ENCODE peak calls at places on chromosome 16, in eight cellular contexts. S, Y, H, E, U, F, M and K are unnamed samples.

GRCh38 chr16:75024182-75024581 is 25.4 kb downstream of the ZNRF1 start:
- DNase-seq in S (no peak), Y (no peak), H (no peak), E (no peak), U (no peak), F (no peak), M (no peak), K (no peak)

GRCh38 chr16:3999890-4000325 is 116.3 kb downstream of the ADCY9 start:
- DNase-seq in S (no peak), Y (no peak), H (no peak), E (no peak), U (no peak), F (no peak), M (no peak), K (peak; percentile 67)

GRCh38 chr16:4086153-4086552 is 30.1 kb downstream of the ADCY9 start:
- DNase-seq in S (no peak), Y (no peak), H (no peak), E (no peak), U (no peak), F (peak; percentile 68), M (no peak), K (no peak)

GRCh38 chr16:31696968-31697743 is 169.5 kb downstream of the AHSP start:
- DNase-seq in S (peak; percentile 44), Y (peak; percentile 66), H (peak; percentile 16), E (no peak), U (no peak), F (no peak), M (no peak), K (peak; percentile 66)

GRCh38 chr16:80778707-80779106 is 25.7 kb downstream of the CDYL2 start:
- DNase-seq in S (no peak), Y (no peak), H (no peak), E (no peak), U (no peak), F (no peak), M (no peak), K (no peak)

GRCh38 chr16:76741623-76742022 is 449.4 kb upstream of the MON1B start:
- DNase-seq in S (no peak), Y (no peak), H (no peak), E (no peak), U (no peak), F (no peak), M (no peak), K (no peak)

GRCh38 chr16:30548392-30549255 is 9.6 kb downstream of the ZNF764 start:
- DNase-seq in S (no peak), Y (no peak), H (no peak), E (no peak), U (no peak), F (no peak), M (no peak), K (no peak)

GRCh38 chr16:22320572-22321339 is 23.5 kb downstream of the POLR3E start:
- DNase-seq in S (no peak), Y (no peak), H (no peak), E (no peak), U (no peak), F (no peak), M (no peak), K (no peak)

GRCh38 chr16:67404740-67405226 is 11.5 kb upstream of the TPPP3 start:
- DNase-seq in S (no peak), Y (peak; percentile 100), H (peak; percentile 95), E (no peak), U (no peak), F (no peak), M (no peak), K (no peak)

GRCh38 chr16:73000020-73000906 is 47.7 kb downstream of the ZFHX3 start:
- DNase-seq in S (no peak), Y (peak; percentile 35), H (no peak), E (no peak), U (no peak), F (no peak), M (no peak), K (peak; percentile 39)

GRCh38 chr16:50778284-50779163 is 36.6 kb downstream of the CYLD start:
- DNase-seq in S (no peak), Y (no peak), H (no peak), E (no peak), U (no peak), F (no peak), M (no peak), K (no peak)

GRCh38 chr16:50781043-50781442 is 39.2 kb downstream of the CYLD start:
- DNase-seq in S (no peak), Y (peak; percentile 27), H (no peak), E (no peak), U (no peak), F (no peak), M (no peak), K (no peak)

GRCh38 chr16:50776042-50776441 is 34.2 kb downstream of the CYLD start:
- DNase-seq in S (no peak), Y (no peak), H (peak; percentile 12), E (no peak), U (no peak), F (no peak), M (no peak), K (no peak)

GRCh38 chr16:50781518-50781917 is 39.6 kb downstream of the CYLD start:
- DNase-seq in S (no peak), Y (no peak), H (no peak), E (no peak), U (no peak), F (no peak), M (no peak), K (no peak)
- H3K4me3 ChIP-seq in S (no peak overlapping the region), Y (no peak overlapping the region), H (no peak overlapping the region), E (no peak overlapping the region), U (no peak overlapping the region), F (no peak overlapping the region), M (no peak overlapping the region), K (no peak overlapping the region)

GRCh38 chr16:15613676-15614075 is 29.3 kb downstream of the MARF1 start:
- DNase-seq in S (no peak), Y (peak; percentile 81), H (no peak), E (no peak), U (no peak), F (no peak), M (no peak), K (no peak)
- H3K4me3 ChIP-seq in S (no peak overlapping the region), Y (no peak overlapping the region), H (no peak overlapping the region), E (no peak overlapping the region), U (no peak overlapping the region), F (no peak overlapping the region), M (no peak overlapping the region), K (no peak overlapping the region)

GRCh38 chr16:1537763-1538289 is 4.4 kb downstream of the TMEM204 start:
- DNase-seq in S (no peak), Y (no peak), H (no peak), E (no peak), U (no peak), F (peak; percentile 3), M (no peak), K (no peak)
- H3K4me3 ChIP-seq in S (no peak overlapping the region), Y (no peak overlapping the region), H (no peak overlapping the region), E (no peak overlapping the region), U (no peak overlapping the region), F (no peak overlapping the region), M (no peak overlapping the region), K (no peak overlapping the region)

DNA sequence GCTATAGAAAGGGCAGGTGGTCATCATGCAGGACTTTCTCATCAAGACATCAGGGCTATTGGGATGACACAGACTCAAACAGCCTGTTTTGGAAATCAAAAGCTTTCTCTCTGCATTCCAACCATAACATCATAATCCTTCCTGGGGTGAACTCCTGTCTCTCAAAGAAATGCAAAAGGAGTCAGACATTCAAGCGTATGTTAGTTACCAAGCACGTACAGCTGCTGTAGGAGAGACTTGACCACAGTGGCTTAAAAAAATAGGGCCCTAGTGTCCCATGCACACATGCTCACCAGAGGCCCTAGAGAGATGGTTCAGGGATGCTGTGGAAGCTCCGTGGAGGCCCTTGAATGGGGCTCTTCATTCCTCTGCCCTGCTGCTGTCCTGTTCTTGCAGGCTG is 24.6 kb upstream of the FOXF1 start:
- DNase-seq in S (no peak), Y (no peak), H (no peak), E (no peak), U (no peak), F (no peak), M (no peak), K (no peak)
- H3K4me3 ChIP-seq in S (no peak overlapping the region), Y (no peak overlapping the region), H (no peak overlapping the region), E (no peak overlapping the region), U (no peak overlapping the region), F (no peak overlapping the region), M (no peak overlapping the region), K (no peak overlapping the region)